ENCODE peak calls at places on chromosomes 6 and 20, in six cellular contexts. M is erythroblast, K is astrocyte of the cerebellum, F is T follicular helper cell, C is fibroblast of the conjunctiva, T is dermis microvascular lymphatic vessel endothelial cell. S is an unnamed sample.

GRCh38 chr6:144811140-144811539 is 526.0 kb downstream of the UTRN start:
- DNase-seq in C (no peak), M (no peak), K (no peak), F (no peak), T (no peak), S (no peak)

GRCh38 chr20:59804347-59804746 is 129.1 kb downstream of the SYCP2 start:
- DNase-seq in C (no peak), T (no peak), M (no peak), K (no peak), F (no peak), S (no peak)

GRCh38 chr6:157238346-157238745 is 85.0 kb downstream of the TMEM242 start:
- DNase-seq in M (no peak), F (no peak), K (no peak), T (no peak), C (no peak), S (no peak)

GRCh38 chr6:33192105-33192646 is at the start of gene COL11A2:
- DNase-seq in C (no peak), F (no peak), T (no peak), K (no peak), M (no peak), S (no peak)

GRCh38 chr20:46027245-46027853 is 1.7 kb upstream of the SLC12A5 start:
- DNase-seq in C (peak), M (peak), K (peak), F (no peak), T (peak), S (peak)

GRCh38 chr20:52192296-52193007 is 873 bp upstream of the ZFP64 start:
- DNase-seq in M (peak), T (peak), F (no peak), K (no peak), C (no peak), S (no peak)

GRCh38 chr6:37230104-37230503 is 27.5 kb upstream of the TBC1D22B start:
- DNase-seq in C (no peak), F (no peak), K (no peak), T (no peak), M (no peak), S (no peak)

GRCh38 chr6:145705561-145705960 is 29.8 kb downstream of the EPM2A start:
- DNase-seq in M (no peak), C (no peak), T (peak), K (no peak), F (no peak), S (peak)

GRCh38 chr20:5786930-5787826 is 37.0 kb downstream of the SHLD1 start:
- DNase-seq in T (peak), K (peak), M (peak), C (peak), F (no peak), S (peak)

GRCh38 chr6:170029416-170030283 is 261.2 kb downstream of the DLL1 start:
- DNase-seq in M (no peak), T (no peak), K (no peak), C (no peak), F (no peak), S (no peak)

GRCh38 chr20:63162206-63162770 is 53.6 kb downstream of the YTHDF1 start:
- DNase-seq in C (no peak), T (no peak), M (no peak), F (no peak), K (no peak), S (no peak)

GRCh38 chr6:135093578-135093977 is 39.0 kb upstream of the HBS1L start:
- DNase-seq in K (no peak), C (no peak), F (no peak), M (no peak), T (no peak), S (no peak)

GRCh38 chr6:44512868-44513641 is 125.5 kb downstream of the CDC5L start:
- DNase-seq in K (no peak), F (no peak), M (no peak), T (peak), C (no peak), S (no peak)

GRCh38 chr6:157134402-157135074 is 188.8 kb downstream of the TMEM242 start:
- DNase-seq in M (peak), T (no peak), C (no peak), K (no peak), F (no peak), S (peak)

GRCh38 chr20:4060856-4061440 is 45.6 kb upstream of the RNF24 start:
- DNase-seq in F (no peak), M (no peak), C (no peak), T (no peak), K (no peak), S (no peak)

GRCh38 chr6:286681-287499 is 5.4 kb upstream of the DUSP22 start:
- DNase-seq in K (no peak), T (no peak), C (no peak), F (no peak), M (no peak), S (no peak)

GRCh38 chr6:168133186-168133585 is 54.2 kb upstream of the FRMD1 start:
- DNase-seq in C (no peak), F (no peak), M (no peak), T (no peak), K (peak), S (peak)

GRCh38 chr20:36821964-36822437 is 48.4 kb upstream of the DSN1 start:
- DNase-seq in K (no peak), M (no peak), C (no peak), F (no peak), T (no peak), S (no peak)

GRCh38 chr6:139308936-139309603 is 17.3 kb upstream of the TXLNB start:
- DNase-seq in F (no peak), M (no peak), C (no peak), K (no peak), T (peak), S (peak)

S was measured in lung microvascular endothelial cell.